ENCODE peak calls at places on chromosomes 5 and 9, in four cellular contexts. F is kidney; S is stimulated activated CD4-positive, alpha-beta T cell treated with anti-CD3 and anti-CD28 coated beads, Interleukin-1b, Interleukin-23, amount 100 ng/mL, for 24 hours; O is AG08396. H is an unnamed sample.

GRCh38 chr5:40386293-40386692 is 293.4 kb upstream of the PTGER4 start:
- DNase-seq in F (no peak), S (no peak), O (peak; percentile 9), H (peak; percentile 85)

GRCh38 chr5:143110591-143110990 is 292.9 kb downstream of the NR3C1 start:
- DNase-seq in F (no peak), S (no peak), O (no peak), H (no peak)

GRCh38 chr9:107102011-107102410 is 181.1 kb upstream of the RAD23B start:
- DNase-seq in F (no peak), S (no peak), O (no peak), H (no peak)

GRCh38 chr5:117533792-117534191 is 959.2 kb upstream of the SEMA6A start:
- DNase-seq in F (no peak), S (no peak), O (no peak), H (no peak)

GRCh38 chr9:119086590-119086989 is 282.6 kb downstream of the BRINP1 start:
- DNase-seq in F (no peak), S (no peak), O (no peak), H (no peak)

GRCh38 chr5:149745-150450 is 41.4 kb upstream of the LRRC14B start:
- DNase-seq in F (no peak), S (no peak), O (no peak), H (no peak)

GRCh38 chr9:109887079-109887478 is 107.1 kb downstream of the PALM2AKAP2 start:
- DNase-seq in F (no peak), S (no peak), O (no peak), H (no peak)

GRCh38 chr9:131799177-131799823 is 59.4 kb upstream of the RAPGEF1 start:
- DNase-seq in F (no peak), S (peak; percentile 35), O (peak; percentile 72), H (peak; percentile 69)

GRCh38 chr5:31270396-31270795 is 76.9 kb downstream of the CDH6 start:
- DNase-seq in F (no peak), S (no peak), O (no peak), H (no peak)

GRCh38 chr9:129739432-129739831 is 13.4 kb downstream of the PTGES start:
- DNase-seq in F (no peak), S (no peak), O (no peak), H (no peak)

GRCh38 chr5:180333661-180334060 is 19.5 kb downstream of the GFPT2 start:
- DNase-seq in F (peak; percentile 33), S (no peak), O (peak; percentile 67), H (no peak)